ENCODE peak calls at places on chromosomes 5 and 9, in five cellular contexts. V is adrenal gland, L is gastrocnemius medialis, W is psoas muscle, J is colonic mucosa. Q is an unnamed sample.

GRCh38 chr9:21995652-21996275 is 1.2 kb downstream of the CDKN2B-AS1 start:
- DNase-seq in V (peak; percentile 45), L (no peak), W (peak; percentile 54), J (peak; percentile 55), Q (no peak)

GRCh38 chr5:56195016-56195415 is 38.1 kb downstream of the ANKRD55 start:
- DNase-seq in V (no peak), L (no peak), W (no peak), J (no peak), Q (no peak)

GRCh38 chr9:134010774-134011173 is 14.5 kb upstream of the BRD3OS start:
- DNase-seq in V (peak; percentile 77), L (no peak), W (no peak), J (no peak), Q (no peak)

GRCh38 chr5:102988459-102988858 is 131.5 kb downstream of the GIN1 start:
- DNase-seq in V (no peak), L (no peak), W (no peak), J (no peak), Q (no peak)

GRCh38 chr9:87080512-87081225 is 133.4 kb upstream of the GAS1 start:
- DNase-seq in V (no peak), L (no peak), W (no peak), J (no peak), Q (no peak)

GRCh38 chr5:53712327-53712726 is 151.9 kb downstream of the NDUFS4 start:
- DNase-seq in V (no peak), L (no peak), W (no peak), J (no peak), Q (no peak)

GRCh38 chr5:17374157-17374556 is 123.9 kb upstream of the TAF11L2 start:
- DNase-seq in V (no peak), L (no peak), W (no peak), J (no peak), Q (no peak)

GRCh38 chr5:109550077-109550476 is 139.7 kb upstream of the MAN2A1 start:
- DNase-seq in V (no peak), L (no peak), W (no peak), J (no peak), Q (no peak)

GRCh38 chr5:179164331-179165311 is 104.4 kb downstream of the ZNF354C start:
- DNase-seq in V (no peak), L (no peak), W (no peak), J (no peak), Q (no peak)

GRCh38 chr9:76654575-76654974 is 109.7 kb upstream of the PCA3 start:
- DNase-seq in V (no peak), L (no peak), W (no peak), J (no peak), Q (no peak)

GRCh38 chr9:6354072-6354686 is 26.0 kb downstream of the TPD52L3 start:
- DNase-seq in V (peak; percentile 29), L (no peak), W (no peak), J (peak; percentile 20), Q (no peak)

GRCh38 chr9:132268725-132269352 is 85.9 kb downstream of the SETX start:
- DNase-seq in V (peak; percentile 59), L (no peak), W (peak; percentile 54), J (peak; percentile 51), Q (no peak)

GRCh38 chr5:14036947-14037346 is 92.5 kb upstream of the DNAH5 start:
- DNase-seq in V (no peak), L (no peak), W (no peak), J (no peak), Q (no peak)

GRCh38 chr5:125575561-125576504 is 829.4 kb upstream of the ZNF608 start:
- DNase-seq in V (no peak), L (no peak), W (no peak), J (peak; percentile 72), Q (no peak)

GRCh38 chr5:61304611-61305369 is 27.3 kb upstream of the ZSWIM6 start:
- DNase-seq in V (no peak), L (no peak), W (no peak), J (peak; percentile 81), Q (no peak)

GRCh38 chr5:61306531-61307195 is 25.4 kb upstream of the ZSWIM6 start:
- DNase-seq in V (no peak), L (no peak), W (no peak), J (no peak), Q (no peak)

GRCh38 chr5:61301345-61301744 is 30.7 kb upstream of the ZSWIM6 start:
- DNase-seq in V (no peak), L (no peak), W (no peak), J (no peak), Q (no peak)

GRCh38 chr5:61301820-61302563 is 30.1 kb upstream of the ZSWIM6 start:
- DNase-seq in V (peak; percentile 92), L (peak; percentile 80), W (peak; percentile 70), J (peak; percentile 68), Q (peak; percentile 71)

DNA sequence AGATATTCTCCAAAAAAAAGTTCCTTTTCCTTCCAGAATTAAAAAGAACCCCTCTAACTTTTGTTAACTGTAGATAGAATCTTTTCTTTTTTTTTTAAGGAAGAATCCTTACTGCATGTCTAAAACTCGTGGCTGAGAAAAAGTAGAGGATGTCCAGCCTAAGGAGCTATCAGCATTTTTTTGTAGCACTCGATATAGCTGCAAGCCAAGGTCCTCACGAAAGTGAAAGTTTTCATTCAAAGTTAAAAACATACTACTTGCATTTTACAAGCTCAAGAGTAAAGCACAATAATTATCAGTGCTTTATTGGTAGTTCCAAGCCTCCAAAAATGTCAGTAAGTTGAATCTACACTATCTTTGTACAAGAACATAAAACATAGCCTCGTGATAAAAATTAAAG is 28.7 kb upstream of the ZSWIM6 start:
- DNase-seq in V (no peak), L (no peak), W (no peak), J (no peak), Q (no peak)
- H3K4me1 ChIP-seq in V (peaks cover 8% of the 10 kb centered on the region), L (peaks cover 16% of the 10 kb centered on the region), W (peaks cover 24% of the 10 kb centered on the region), J (no peaks in the 10 kb centered on the region), Q (peaks cover 45% of the 10 kb centered on the region)

GRCh38 chr5:127647361-127647958 is 1.4 kb upstream of the CTXN3 start:
- DNase-seq in V (no peak), L (no peak), W (no peak), J (no peak), Q (no peak)
- H3K27ac ChIP-seq in V (no peak overlapping the region), L (no peak overlapping the region), W (peak overlapping the region; percentile 54), J (no peak overlapping the region), Q (no peak overlapping the region)

DNA sequence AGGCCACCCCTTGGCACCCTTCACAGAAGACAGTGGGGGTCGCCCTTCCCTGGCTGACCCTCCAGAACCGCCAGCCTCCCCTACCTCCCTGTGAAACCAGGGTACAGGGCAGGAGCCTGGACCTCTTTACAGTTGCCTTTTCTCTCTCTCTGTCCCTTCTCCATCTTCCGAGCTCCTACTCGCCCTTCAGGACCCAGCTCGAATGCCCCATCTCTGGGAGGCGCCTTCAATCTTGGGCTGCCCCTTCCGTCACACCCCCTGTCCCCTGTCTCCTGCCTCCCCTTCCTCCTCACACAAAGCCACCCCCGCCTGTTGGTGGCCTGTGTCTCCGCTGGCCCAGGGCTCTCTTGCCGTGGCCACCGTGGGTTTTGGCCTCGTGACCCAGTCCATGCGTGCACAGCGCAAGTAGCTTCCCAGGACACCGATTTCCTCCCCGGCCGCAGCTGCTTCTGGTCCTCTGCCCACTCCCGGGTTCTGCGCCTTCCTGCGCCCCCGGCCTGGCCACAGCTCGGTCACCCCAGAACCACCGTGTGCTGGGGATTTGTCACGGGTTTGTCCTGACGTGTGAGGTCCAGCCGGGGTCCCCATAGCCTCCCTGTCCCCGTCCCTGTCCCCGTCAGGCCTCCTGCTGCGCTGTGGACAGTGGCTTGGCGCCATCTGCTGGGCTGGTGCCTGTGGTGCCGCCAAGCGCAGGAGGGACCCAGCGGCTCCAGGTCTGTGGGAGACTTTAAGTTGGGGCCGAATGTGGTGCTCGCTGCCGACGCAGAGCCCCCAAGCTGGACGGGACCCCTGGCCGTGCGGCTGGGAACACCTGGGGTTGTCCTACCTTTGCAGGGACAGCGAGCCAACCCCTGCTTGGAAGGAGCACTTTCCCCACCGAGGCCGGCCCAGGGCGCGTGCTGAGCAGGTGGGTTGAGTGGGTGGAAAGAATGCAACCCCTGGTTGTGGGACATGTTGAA is 4.0 kb upstream of the TMEM250 start:
- DNase-seq in V (peak; percentile 69), L (peak; percentile 51), W (peak; percentile 83), J (peak; percentile 71), Q (peak; percentile 31)
- H3K4me3 ChIP-seq in V (peak overlapping the region; percentile 30), L (no peak overlapping the region), W (peak overlapping the region; percentile 54), J (no peak overlapping the region), Q (peak overlapping the region; percentile 61)

GRCh38 chr9:35911690-35912089 is 2.4 kb downstream of the SPAAR start:
- DNase-seq in V (no peak), L (no peak), W (no peak), J (no peak), Q (no peak)

GRCh38 chr9:35909274-35909673 is at the start of gene SPAAR:
- DNase-seq in V (no peak), L (no peak), W (no peak), J (no peak), Q (no peak)

GRCh38 chr9:35909687-35910612 is 660 bp downstream of the SPAAR start:
- DNase-seq in V (no peak), L (no peak), W (peak; percentile 38), J (no peak), Q (no peak)

GRCh38 chr9:35912791-35913400 is 3.6 kb downstream of the SPAAR start:
- DNase-seq in V (no peak), L (no peak), W (no peak), J (no peak), Q (no peak)

DNA sequence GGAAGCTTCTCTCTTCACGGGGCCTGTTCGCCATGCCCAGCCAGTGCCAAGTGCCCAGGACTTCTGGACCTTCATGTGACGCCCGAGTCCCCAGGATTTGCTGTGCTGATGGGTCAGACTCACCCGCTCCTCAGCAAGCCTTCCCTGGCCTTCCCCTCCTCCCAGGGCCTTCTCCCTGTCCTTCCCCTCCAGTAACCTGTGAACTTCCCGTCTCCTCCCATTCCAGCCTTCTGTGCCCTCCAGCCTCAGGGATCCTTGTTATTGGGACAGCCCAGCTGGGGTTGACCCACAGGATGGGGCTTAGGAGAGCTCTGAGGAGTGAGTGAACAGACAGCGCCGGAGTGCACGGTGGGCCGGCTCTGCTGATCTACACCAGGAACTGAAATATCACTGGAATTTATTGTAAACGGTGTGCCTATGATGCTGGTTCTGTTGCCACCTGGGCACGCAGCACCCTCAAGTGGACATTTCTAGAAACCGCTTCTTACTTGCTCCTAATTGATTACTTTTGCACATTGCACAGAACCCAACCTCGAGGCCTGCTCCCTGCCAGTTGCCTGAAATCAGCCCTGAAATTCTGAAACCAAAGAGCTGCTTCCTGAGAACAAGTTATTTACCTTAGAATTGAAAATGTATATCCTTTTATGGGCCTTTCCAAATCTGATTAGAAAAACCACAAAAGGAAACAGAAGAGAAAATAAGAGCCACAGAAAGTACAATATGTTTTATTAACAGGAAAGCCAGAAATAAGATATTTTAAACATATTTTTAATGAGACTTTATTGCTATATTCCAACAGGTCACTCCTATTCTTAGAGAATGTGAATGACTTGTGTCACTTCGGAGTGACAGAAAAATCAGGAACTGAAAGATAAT is 1.6 kb downstream of the SPAAR start:
- DNase-seq in V (no peak), L (no peak), W (peak; percentile 27), J (peak; percentile 80), Q (no peak)
- H3K4me1 ChIP-seq in V (peaks cover 47% of the 10 kb centered on the region), L (peaks cover 34% of the 10 kb centered on the region), W (peaks cover 14% of the 10 kb centered on the region), J (peaks cover 44% of the 10 kb centered on the region), Q (peaks cover 93% of the 10 kb centered on the region)

GRCh38 chr5:920321-920720 is 27.6 kb downstream of the TRIP13 start:
- DNase-seq in V (no peak), L (no peak), W (no peak), J (no peak), Q (no peak)
- H3K27ac ChIP-seq in V (no peak overlapping the region), L (no peak overlapping the region), W (no peak overlapping the region), J (no peak overlapping the region), Q (no peak overlapping the region)

GRCh38 chr9:128558431-128559310 is 6.3 kb downstream of the SPTAN1 start:
- DNase-seq in V (peak; percentile 88), L (peak; percentile 35), W (peak; percentile 76), J (peak; percentile 91), Q (peak; percentile 59)
- H3K4me3 ChIP-seq in V (peak overlapping the region; percentile 6), L (no peak overlapping the region), W (peak overlapping the region; percentile 7), J (no peak overlapping the region), Q (peak overlapping the region; percentile 40)

GRCh38 chr9:124257865-124258764 is at the start of gene NEK6:
- DNase-seq in V (peak; percentile 9), L (no peak), W (peak; percentile 53), J (no peak), Q (no peak)
- H3K4me1 ChIP-seq in V (peaks cover 38% of the 10 kb centered on the region), L (peaks cover 17% of the 10 kb centered on the region), W (peaks cover 27% of the 10 kb centered on the region), J (peaks cover 16% of the 10 kb centered on the region), Q (peaks cover 35% of the 10 kb centered on the region)